ENCODE peak calls at places on chromosome 12, in eight cellular contexts. Y is RWPE2; L is activated CD8-positive, alpha-beta memory T cell treated with anti-CD3 and anti-CD28 coated beads for 48 hours; D is NCI-H748 treated with DMSO at 0.1 percent for 48 hours; Q is T-helper 2 cell; A is naive thymus-derived CD8-positive, alpha-beta T cell; U is AG08395; I is A549. G is an unnamed sample.

GRCh38 chr12:91057349-91057748 is 475 bp downstream of the KERA start:
- DNase-seq in Y (no peak), L (no peak), D (no peak), Q (no peak), A (no peak), U (no peak), I (no peak), G (no peak)

GRCh38 chr12:65741662-65742480 is 82.4 kb upstream of the HMGA2 start:
- DNase-seq in Y (peak), L (no peak), D (no peak), Q (no peak), A (no peak), U (peak), I (peak), G (no peak)

GRCh38 chr12:123801573-123802178 is 39.6 kb downstream of the DNAH10 start:
- DNase-seq in Y (no peak), L (no peak), D (no peak), Q (no peak), A (no peak), U (peak), I (peak), G (no peak)

GRCh38 chr12:96239711-96240234 is 45.6 kb downstream of the ELK3 start:
- DNase-seq in Y (peak), L (no peak), D (no peak), Q (no peak), A (no peak), U (peak), I (no peak), G (no peak)

GRCh38 chr12:26123482-26123980 is 1.3 kb downstream of the BHLHE41 start:
- DNase-seq in Y (no peak), L (no peak), D (no peak), Q (no peak), A (no peak), U (no peak), I (no peak), G (no peak)

GRCh38 chr12:82529954-82530353 is 156.8 kb upstream of the TMTC2 start:
- DNase-seq in Y (no peak), L (no peak), D (no peak), Q (no peak), A (no peak), U (no peak), I (no peak), G (no peak)

GRCh38 chr12:3086729-3087323 is 9.6 kb downstream of the TSPAN9 start:
- DNase-seq in Y (no peak), L (no peak), D (no peak), Q (no peak), A (no peak), U (no peak), I (no peak), G (no peak)

GRCh38 chr12:90773526-90773925 is 181.4 kb downstream of the CCER1 start:
- DNase-seq in Y (no peak), L (no peak), D (no peak), Q (no peak), A (no peak), U (peak), I (no peak), G (no peak)

GRCh38 chr12:11863478-11863906 is 207.2 kb upstream of the BCL2L14 start:
- DNase-seq in Y (no peak), L (no peak), D (no peak), Q (no peak), A (no peak), U (peak), I (no peak), G (no peak)

GRCh38 chr12:125696044-125696443 is 630.8 kb downstream of the AACS start:
- DNase-seq in Y (no peak), L (no peak), D (no peak), Q (no peak), A (no peak), U (no peak), I (no peak), G (no peak)

GRCh38 chr12:53806689-53807088 is 54.9 kb upstream of the CISTR start:
- DNase-seq in Y (no peak), L (no peak), D (no peak), Q (no peak), A (no peak), U (no peak), I (no peak), G (no peak)

GRCh38 chr12:132623072-132623869 is 4.7 kb downstream of the P2RX2 start:
- DNase-seq in Y (no peak), L (no peak), D (no peak), Q (no peak), A (no peak), U (no peak), I (no peak), G (no peak)

GRCh38 chr12:61808856-61809255 is 451.3 kb upstream of the USP15 start:
- DNase-seq in Y (no peak), L (no peak), D (no peak), Q (no peak), A (no peak), U (no peak), I (no peak), G (no peak)

GRCh38 chr12:109781668-109782321 is 51.4 kb downstream of the TRPV4 start:
- DNase-seq in Y (no peak), L (no peak), D (no peak), Q (no peak), A (no peak), U (no peak), I (no peak), G (no peak)

GRCh38 chr12:86660488-86661171 is 404.4 kb upstream of the MGAT4C start:
- DNase-seq in Y (no peak), L (no peak), D (no peak), Q (no peak), A (no peak), U (no peak), I (peak), G (no peak)

GRCh38 chr12:64561302-64561651 is 49.0 kb upstream of the RASSF3 start:
- DNase-seq in Y (no peak), L (no peak), D (no peak), Q (no peak), A (no peak), U (no peak), I (no peak), G (no peak)

GRCh38 chr12:597926-598568 is 65.2 kb downstream of the NINJ2 start:
- DNase-seq in Y (peak), L (no peak), D (no peak), Q (no peak), A (no peak), U (no peak), I (no peak), G (no peak)